ENCODE peak calls at places on chromosomes 11 and 22, in ten cellular contexts. Y is lung; B is naive thymus-derived CD4-positive, alpha-beta T cell; M is heart right ventricle; E is transverse colon; F is CD8-positive, alpha-beta T cell; N is CD8-positive, alpha-beta memory T cell; R is HepG2; H is NT2/D1; T is GM12878. G is an unnamed sample.

GRCh38 chr11:36594316-36594989 is at the start of gene IFTAP:
- DNase-seq in Y (peak; percentile 54), B (peak; percentile 30), M (peak; percentile 22), E (peak; percentile 33), F (no peak), N (peak; percentile 25), R (peak; percentile 90), H (peak; percentile 91), T (no peak), G (no peak)

GRCh38 chr11:35927067-35927466 is 16.8 kb upstream of the LDLRAD3 start:
- DNase-seq in Y (no peak), B (no peak), M (no peak), E (no peak), F (no peak), N (no peak), R (no peak), H (no peak), T (no peak), G (no peak)

GRCh38 chr22:40690370-40690769 is 11.1 kb downstream of the MCHR1 start:
- DNase-seq in Y (no peak), B (no peak), M (no peak), E (no peak), F (no peak), N (no peak), R (no peak), H (no peak), T (no peak), G (no peak)

GRCh38 chr11:76323804-76324203 is 57.1 kb downstream of the THAP12 start:
- DNase-seq in Y (no peak), B (no peak), M (no peak), E (no peak), F (no peak), N (no peak), R (no peak), H (no peak), T (no peak), G (no peak)

GRCh38 chr11:130905512-130905911 is 10.8 kb downstream of the SNX19 start:
- DNase-seq in Y (no peak), B (no peak), M (no peak), E (no peak), F (no peak), N (no peak), R (no peak), H (no peak), T (no peak), G (no peak)

GRCh38 chr22:35685731-35686130 is 31.9 kb upstream of the APOL5 start:
- DNase-seq in Y (no peak), B (no peak), M (no peak), E (no peak), F (no peak), N (no peak), R (no peak), H (no peak), T (no peak), G (no peak)

GRCh38 chr11:9263840-9264380 is 1.2 kb downstream of the DENND5A start:
- DNase-seq in Y (no peak), B (peak; percentile 48), M (no peak), E (no peak), F (peak; percentile 20), N (peak; percentile 41), R (peak; percentile 43), H (no peak), T (peak; percentile 82), G (no peak)

GRCh38 chr22:19708323-19709011 is 5.8 kb upstream of the SEPTIN5 start:
- DNase-seq in Y (peak; percentile 65), B (no peak), M (no peak), E (no peak), F (no peak), N (no peak), R (no peak), H (no peak), T (no peak), G (no peak)

GRCh38 chr11:93849751-93850584 is 450 bp downstream of the VSTM5 start:
- DNase-seq in Y (no peak), B (no peak), M (peak; percentile 37), E (peak; percentile 65), F (no peak), N (no peak), R (no peak), H (no peak), T (no peak), G (no peak)

GRCh38 chr22:27476729-27477128 is 324.8 kb downstream of the MN1 start:
- DNase-seq in Y (no peak), B (no peak), M (no peak), E (no peak), F (no peak), N (no peak), R (no peak), H (no peak), T (no peak), G (no peak)

GRCh38 chr11:47606731-47607130 is 12.5 kb upstream of the C1QTNF4 start:
- DNase-seq in Y (no peak), B (no peak), M (no peak), E (no peak), F (no peak), N (no peak), R (no peak), H (no peak), T (no peak), G (peak; percentile 20)

GRCh38 chr11:36233226-36233625 is 56.0 kb downstream of the COMMD9 start:
- DNase-seq in Y (no peak), B (no peak), M (no peak), E (no peak), F (no peak), N (no peak), R (no peak), H (no peak), T (no peak), G (no peak)

GRCh38 chr22:42644422-42645340 is 4.3 kb upstream of the ATP5MGL start:
- DNase-seq in Y (peak; percentile 62), B (no peak), M (peak; percentile 69), E (peak; percentile 51), F (no peak), N (no peak), R (no peak), H (no peak), T (no peak), G (no peak)
- H3K4me1 ChIP-seq in Y (peaks cover 24% of the 10 kb centered on the region), B (peaks cover 13% of the 10 kb centered on the region), M (peaks cover 49% of the 10 kb centered on the region), E (peaks cover 74% of the 10 kb centered on the region), F (peaks cover 37% of the 10 kb centered on the region), N (peaks cover 37% of the 10 kb centered on the region), R (peaks cover 89% of the 10 kb centered on the region), H (peaks cover 15% of the 10 kb centered on the region), T (peaks cover 42% of the 10 kb centered on the region), G (peaks cover 36% of the 10 kb centered on the region)

GRCh38 chr11:86978756-86979608 is 23.8 kb upstream of the FZD4 start:
- DNase-seq in Y (no peak), B (no peak), M (no peak), E (no peak), F (no peak), N (no peak), R (no peak), H (no peak), T (no peak), G (peak; percentile 6)

GRCh38 chr11:86980397-86980796 is 25.2 kb upstream of the FZD4 start:
- DNase-seq in Y (no peak), B (no peak), M (no peak), E (no peak), F (no peak), N (no peak), R (no peak), H (no peak), T (no peak), G (no peak)

GRCh38 chr11:86984701-86985100 is 29.5 kb upstream of the FZD4 start:
- DNase-seq in Y (no peak), B (no peak), M (no peak), E (no peak), F (no peak), N (no peak), R (no peak), H (no peak), T (no peak), G (no peak)

GRCh38 chr11:86981777-86982540 is 26.8 kb upstream of the FZD4 start:
- DNase-seq in Y (no peak), B (no peak), M (no peak), E (no peak), F (no peak), N (no peak), R (no peak), H (no peak), T (no peak), G (no peak)

DNA sequence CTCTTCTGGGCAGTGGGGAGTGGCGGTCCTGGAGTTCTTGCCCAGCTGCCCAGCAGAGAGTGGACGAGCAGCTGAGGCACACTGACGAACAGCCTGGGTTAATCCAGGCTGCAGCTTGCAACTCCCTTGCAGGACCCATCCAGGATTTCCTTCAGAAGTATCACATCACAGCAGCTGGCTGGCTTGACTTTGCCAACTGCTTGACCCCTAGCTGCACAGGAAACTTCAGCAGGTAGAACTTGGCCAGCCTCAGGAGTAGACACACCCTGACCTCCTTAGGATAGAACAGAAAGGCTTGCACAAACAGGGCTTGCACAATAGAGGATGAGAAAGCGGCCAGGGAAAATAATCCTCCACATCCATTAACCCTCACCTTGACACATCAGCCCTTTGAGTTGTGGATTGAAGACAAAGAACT is 27.9 kb upstream of the FZD4 start:
- DNase-seq in Y (peak; percentile 42), B (no peak), M (peak; percentile 26), E (no peak), F (no peak), N (no peak), R (peak; percentile 66), H (no peak), T (no peak), G (no peak)
- H3K4me1 ChIP-seq in Y (peaks cover 18% of the 10 kb centered on the region), B (no peaks in the 10 kb centered on the region), M (peaks cover 15% of the 10 kb centered on the region), E (no peaks in the 10 kb centered on the region), F (no peaks in the 10 kb centered on the region), N (no peaks in the 10 kb centered on the region), R (peaks cover 68% of the 10 kb centered on the region), H (no peaks in the 10 kb centered on the region), T (no peaks in the 10 kb centered on the region), G (no peaks in the 10 kb centered on the region)

GRCh38 chr11:10605941-10606381 is 37.5 kb upstream of the LYVE1 start:
- DNase-seq in Y (peak; percentile 69), B (no peak), M (peak; percentile 60), E (peak; percentile 49), F (no peak), N (no peak), R (peak; percentile 8), H (peak; percentile 52), T (no peak), G (no peak)
- H3K4me1 ChIP-seq in Y (peaks cover 3% of the 10 kb centered on the region), B (no peaks in the 10 kb centered on the region), M (no peaks in the 10 kb centered on the region), E (peaks cover 33% of the 10 kb centered on the region), F (no peaks in the 10 kb centered on the region), N (no peaks in the 10 kb centered on the region), R (peaks cover 56% of the 10 kb centered on the region), H (no peaks in the 10 kb centered on the region), T (peaks cover 11% of the 10 kb centered on the region), G (peaks cover 9% of the 10 kb centered on the region)

DNA sequence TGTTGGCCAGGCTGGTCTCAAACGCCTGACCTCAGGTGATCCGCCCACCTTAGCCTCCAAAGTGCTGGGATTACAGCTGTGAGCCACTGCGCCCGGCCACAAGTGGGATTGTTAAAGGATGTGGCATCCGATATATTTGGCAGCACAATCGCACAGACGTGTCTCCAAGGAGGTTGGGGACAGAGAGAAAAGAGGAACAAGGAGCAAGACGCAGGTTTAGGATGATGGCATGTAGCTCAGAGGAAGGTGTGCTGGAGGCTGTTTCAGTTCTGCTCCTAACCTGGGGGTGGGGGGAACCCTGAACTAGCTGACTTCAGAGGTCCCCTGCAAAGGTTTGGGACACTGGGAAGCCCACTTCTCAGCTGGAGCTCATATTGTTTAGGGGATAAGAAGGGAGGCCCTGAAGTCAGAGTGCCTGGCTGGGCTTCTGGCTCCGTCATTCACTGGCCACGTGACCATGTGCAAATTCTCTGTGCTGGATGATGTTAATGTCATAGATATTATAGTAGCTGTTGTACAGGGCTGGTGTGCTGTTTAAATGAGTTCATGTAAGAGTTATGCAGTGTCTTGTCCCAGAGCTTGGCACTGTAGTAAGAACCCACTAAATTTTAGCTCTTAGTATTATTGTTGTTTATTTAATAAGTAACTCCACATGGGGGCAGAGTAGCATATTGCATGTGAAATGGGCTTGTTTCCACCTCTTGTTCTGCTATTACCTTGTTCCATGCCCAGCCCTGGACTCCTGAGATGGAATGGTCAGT is 129.7 kb downstream of the ST3GAL4 start:
- DNase-seq in Y (no peak), B (no peak), M (no peak), E (no peak), F (no peak), N (no peak), R (no peak), H (no peak), T (no peak), G (no peak)
- H3K4me1 ChIP-seq in Y (no peaks in the 10 kb centered on the region), B (no peaks in the 10 kb centered on the region), M (no peaks in the 10 kb centered on the region), E (peaks cover 7% of the 10 kb centered on the region), F (peaks cover 5% of the 10 kb centered on the region), N (peaks cover 4% of the 10 kb centered on the region), R (peaks cover 6% of the 10 kb centered on the region), H (peaks cover 10% of the 10 kb centered on the region), T (peaks cover 21% of the 10 kb centered on the region), G (peaks cover 9% of the 10 kb centered on the region)